ENCODE peak calls at places on chromosomes 16 and 17, in four cellular contexts. L, X, M and F are unnamed samples.

GRCh38 chr17:8189041-8189710 is 804 bp downstream of the BORCS6 start:
- DNase-seq in X (no peak), L (no peak), M (no peak), F (no peak)

GRCh38 chr17:6147054-6147453 is 76.9 kb downstream of the WSCD1 start:
- DNase-seq in X (no peak), M (no peak), L (no peak), F (no peak)

GRCh38 chr16:77273-77806 is 685 bp upstream of the MPG start:
- DNase-seq in M (peak), X (peak), L (peak), F (no peak)

GRCh38 chr16:57801856-57802634 is at the start of gene KIFC3:
- DNase-seq in M (peak), X (peak), L (peak), F (no peak)

GRCh38 chr16:69443809-69444611 is 19.6 kb downstream of the CYB5B start:
- DNase-seq in L (no peak), X (no peak), M (peak), F (no peak)

GRCh38 chr17:50316016-50316587 is 29.8 kb upstream of the XYLT2 start:
- DNase-seq in X (no peak), L (no peak), M (no peak), F (peak)

GRCh38 chr17:1727258-1727789 is 2.8 kb downstream of the WDR81 start:
- DNase-seq in X (no peak), L (no peak), M (no peak), F (no peak)

GRCh38 chr17:44389723-44390202 is 314 bp upstream of the ITGA2B start:
- DNase-seq in M (peak), X (no peak), L (no peak), F (no peak)

GRCh38 chr17:50147841-50148225 is 2.6 kb downstream of the PPP1R9B start:
- DNase-seq in M (no peak), L (no peak), X (peak), F (no peak)

GRCh38 chr16:1095450-1096163 is 437 bp downstream of the C1QTNF8 start:
- DNase-seq in X (no peak), M (no peak), L (no peak), F (no peak)

GRCh38 chr17:75313941-75314550 is 24.8 kb upstream of the SLC25A19 start:
- DNase-seq in X (peak), L (no peak), M (no peak), F (no peak)

GRCh38 chr16:85018529-85019236 is 7.3 kb upstream of the ZDHHC7 start:
- DNase-seq in M (no peak), L (no peak), X (no peak), F (no peak)

GRCh38 chr17:76176701-76177574 is 35.9 kb upstream of the FOXJ1 start:
- DNase-seq in L (no peak), M (no peak), X (no peak), F (no peak)

GRCh38 chr17:47279062-47279801 is 25.6 kb downstream of the ITGB3 start:
- DNase-seq in L (no peak), M (peak), X (no peak), F (peak)

GRCh38 chr17:64133546-64134215 is 3.7 kb upstream of the ERN1 start:
- DNase-seq in X (peak), L (no peak), M (peak), F (no peak)

GRCh38 chr17:12927541-12928425 is 90.0 kb downstream of the ELAC2 start:
- DNase-seq in L (no peak), M (no peak), X (no peak), F (no peak)
- TF ChIP-seq CREB1 in L (no peak), M (no peak), X (no peak), F (no peak)

DNA sequence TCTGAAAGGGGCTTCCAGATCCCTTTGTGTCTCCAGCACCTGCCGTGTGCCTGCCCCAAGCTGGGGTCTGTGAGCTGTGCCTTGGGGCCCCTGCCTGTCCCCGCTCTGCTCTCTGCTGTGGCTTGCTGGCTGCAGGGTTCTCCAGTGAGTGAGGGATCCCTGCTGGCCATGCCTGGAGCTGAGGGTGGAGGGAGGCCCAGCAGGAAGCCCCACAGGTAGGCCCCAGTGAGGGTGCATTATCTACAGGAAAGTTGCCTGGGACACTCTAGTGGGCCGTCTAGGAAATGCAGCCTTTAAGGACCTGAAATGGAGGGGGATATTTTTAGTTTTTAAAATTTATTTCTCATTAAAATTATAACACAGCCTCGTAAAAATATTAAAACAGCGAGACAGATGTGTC is 50.9 kb downstream of the JPH3 start:
- DNase-seq in L (no peak), X (peak), M (peak), F (no peak)
- TF ChIP-seq NR2C2 in L (no peak), X (no peak), M (no peak), F (no peak)

GRCh38 chr16:67857547-67858233 is 10.2 kb upstream of the CENPT start:
- DNase-seq in M (peak), L (peak), X (peak), F (no peak)
- TF ChIP-seq CREB1 in M (no peak), L (no peak), X (peak), F (no peak)

GRCh38 chr16:3180445-3180878 is 7.5 kb upstream of the OR1F1 start:
- DNase-seq in M (peak), L (peak), X (no peak), F (no peak)
- TF ChIP-seq NR2C2 in M (no peak), L (no peak), X (no peak), F (no peak)

DNA sequence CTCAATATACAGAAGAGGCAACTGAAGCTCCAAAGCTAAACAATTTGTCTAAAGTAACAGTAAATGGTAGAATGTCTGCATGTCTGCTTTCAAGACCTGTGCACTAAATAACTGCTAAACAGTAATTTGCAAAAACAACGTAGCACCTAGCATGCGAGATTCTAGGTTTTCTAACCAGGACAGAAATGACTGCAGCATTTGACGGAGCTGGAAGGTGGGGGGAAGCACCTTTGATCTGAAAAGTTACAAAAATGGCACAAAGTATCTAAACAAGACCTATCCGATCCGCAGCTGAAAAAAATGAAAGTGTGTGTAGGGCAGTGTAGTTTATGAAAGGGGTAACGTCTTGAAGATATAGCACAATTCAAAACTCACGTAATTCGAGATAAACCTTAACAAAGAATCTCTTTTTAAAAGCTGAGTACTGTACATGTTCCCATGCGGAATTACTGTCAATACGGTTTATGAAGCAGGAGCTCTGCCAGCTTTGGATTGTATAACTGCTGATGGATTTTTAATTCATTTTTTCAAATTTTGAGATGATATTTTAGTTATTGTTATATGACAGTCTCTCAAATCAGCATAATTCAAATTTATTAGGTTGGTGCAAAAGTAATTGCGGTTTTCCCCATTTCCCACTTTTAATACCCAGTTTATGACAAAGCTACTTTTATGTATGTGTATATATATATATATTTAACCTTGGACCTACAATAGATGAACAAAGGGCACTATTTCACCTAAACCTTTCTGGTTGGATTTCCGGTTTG is 1.1 kb upstream of the WIPI1 start:
- DNase-seq in X (no peak), L (no peak), M (no peak), F (no peak)
- TF ChIP-seq CREB1 in X (no peak), L (no peak), M (no peak), F (no peak)

GRCh38 chr17:81118308-81119221 is 46.7 kb upstream of the PVALEF start:
- DNase-seq in M (no peak), L (no peak), X (no peak), F (no peak)
- TF ChIP-seq NR2C2 in M (no peak), L (no peak), X (no peak), F (no peak)

DNA sequence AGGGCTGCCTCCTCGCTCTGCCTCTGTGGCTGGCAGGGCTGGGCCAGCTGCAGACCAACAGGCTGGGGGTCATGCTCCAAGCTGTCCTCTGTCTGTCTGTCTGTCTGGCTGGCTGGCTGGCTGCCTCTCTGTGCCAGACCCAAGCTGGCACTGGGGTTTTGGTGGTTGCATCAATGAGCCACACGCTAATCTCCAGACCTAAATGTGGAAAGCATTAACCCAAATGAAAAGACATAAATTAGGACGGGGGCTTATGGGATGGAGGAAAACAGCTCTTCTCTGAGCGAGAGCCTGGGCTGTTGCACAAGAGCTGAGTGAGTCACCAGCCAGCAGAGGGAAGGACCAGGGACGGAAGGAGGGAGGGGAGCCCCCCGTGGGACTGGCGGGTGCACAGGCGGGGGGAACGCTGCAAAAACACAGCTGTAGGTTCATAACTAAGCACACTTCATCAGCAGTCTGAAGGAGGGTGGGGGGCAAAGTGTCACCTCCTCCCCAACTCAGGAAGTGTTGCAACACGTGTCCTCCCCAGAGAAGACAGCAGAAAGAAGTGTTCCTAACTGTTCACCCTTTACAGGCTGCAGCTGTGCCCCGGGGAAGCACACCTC is 83.4 kb downstream of the GAS7 start:
- DNase-seq in M (no peak), X (no peak), L (no peak), F (peak)
- TF ChIP-seq CREB1 in M (no peak), X (no peak), L (no peak), F (no peak)

GRCh38 chr17:79353548-79353947 is 257.3 kb downstream of the RBFOX3 start:
- DNase-seq in M (no peak), L (no peak), X (no peak), F (no peak)

GRCh38 chr17:79353016-79353415 is 257.8 kb downstream of the RBFOX3 start:
- DNase-seq in L (no peak), M (no peak), X (no peak), F (no peak)

GRCh38 chr17:79354173-79354820 is 256.6 kb downstream of the RBFOX3 start:
- DNase-seq in M (no peak), L (no peak), X (no peak), F (no peak)

GRCh38 chr17:79356839-79357447 is 253.9 kb downstream of the RBFOX3 start:
- DNase-seq in M (no peak), L (no peak), X (no peak), F (no peak)

DNA sequence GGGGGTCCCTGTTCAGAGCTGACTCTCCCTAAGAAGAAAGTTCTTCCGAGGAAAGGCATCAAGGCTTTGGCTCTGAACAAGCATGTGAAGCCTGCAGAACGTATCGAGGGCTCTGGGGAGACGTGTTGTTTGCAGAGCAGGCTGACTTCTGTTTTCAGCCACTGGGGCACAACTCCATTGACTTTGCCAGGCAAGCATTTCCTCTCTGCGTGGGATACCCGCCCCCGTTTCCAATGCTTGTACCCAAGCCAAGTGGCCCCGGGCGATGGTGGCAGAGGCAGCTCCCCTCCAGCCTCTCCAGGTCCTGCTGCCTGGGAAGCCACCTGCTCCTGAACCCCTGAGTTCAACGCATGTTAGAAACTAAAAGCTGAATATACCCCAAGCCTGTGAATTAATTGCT is 255.7 kb downstream of the RBFOX3 start:
- DNase-seq in X (no peak), M (no peak), L (no peak), F (no peak)
- TF ChIP-seq NR2C2 in X (no peak), M (no peak), L (no peak), F (no peak)

GRCh38 chr17:45936610-45937009 is 42.3 kb downstream of the MAPT start:
- DNase-seq in M (no peak), X (no peak), L (no peak), F (no peak)

GRCh38 chr17:45935197-45935709 is 40.9 kb downstream of the MAPT start:
- DNase-seq in L (no peak), M (no peak), X (peak), F (no peak)

GRCh38 chr17:45935710-45936509 is 41.6 kb downstream of the MAPT start:
- DNase-seq in X (peak), M (no peak), L (no peak), F (no peak)

GRCh38 chr17:45931677-45932076 is 37.3 kb downstream of the MAPT start:
- DNase-seq in L (no peak), X (no peak), M (no peak), F (no peak)

GRCh38 chr17:45934044-45934979 is 40.0 kb downstream of the MAPT start:
- DNase-seq in X (no peak), L (no peak), M (no peak), F (no peak)
- TF ChIP-seq CREB1 in X (no peak), L (no peak), M (no peak), F (no peak)

GRCh38 chr17:56497132-56497531 is 96.4 kb upstream of the NOG start:
- DNase-seq in L (no peak), X (no peak), M (no peak), F (no peak)
- TF ChIP-seq NR2C2 in L (no peak), X (no peak), M (no peak), F (no peak)